ENCODE peak calls at places on chromosomes 6 and 20, in ten cellular contexts. P, I, N, K, R, W, U, C, V and F are unnamed samples.
A peak's percentile ranks its signal among the peaks of the same experiment; 100 is the strongest.

GRCh38 chr6:11920566-11920965 is 91.5 kb upstream of the HIVEP1 start:
- DNase-seq in P (no peak), I (no peak), N (no peak), K (no peak), R (no peak), W (no peak), U (no peak), C (no peak), V (no peak), F (no peak)

GRCh38 chr20:25259358-25259757 is 11.5 kb downstream of the PYGB start:
- DNase-seq in P (no peak), I (no peak), N (no peak), K (no peak), R (no peak), W (no peak), U (no peak), C (no peak), V (no peak), F (no peak)

GRCh38 chr6:34912715-34913464 is 23.8 kb downstream of the ANKS1A start:
- DNase-seq in P (peak; percentile 86), I (no peak), N (no peak), K (no peak), R (no peak), W (peak; percentile 43), U (no peak), C (no peak), V (peak; percentile 71), F (peak; percentile 61)

GRCh38 chr6:107560657-107561056 is 70.7 kb downstream of the SOBP start:
- DNase-seq in P (peak; percentile 20), I (peak; percentile 68), N (no peak), K (no peak), R (no peak), W (no peak), U (no peak), C (no peak), V (peak; percentile 4), F (no peak)

GRCh38 chr6:231779-232178 is 60.5 kb upstream of the DUSP22 start:
- DNase-seq in P (no peak), I (no peak), N (no peak), K (no peak), R (no peak), W (no peak), U (no peak), C (no peak), V (no peak), F (no peak)

GRCh38 chr6:87574237-87574636 is 15.6 kb downstream of the RARS2 start:
- DNase-seq in P (no peak), I (peak; percentile 63), N (no peak), K (no peak), R (no peak), W (no peak), U (no peak), C (no peak), V (no peak), F (no peak)

GRCh38 chr6:126380072-126380583 is 40.2 kb downstream of the CENPW start:
- DNase-seq in P (no peak), I (no peak), N (no peak), K (no peak), R (no peak), W (no peak), U (no peak), C (no peak), V (no peak), F (no peak)

GRCh38 chr20:14707026-14707680 is 369.7 kb upstream of the FLRT3 start:
- DNase-seq in P (no peak), I (no peak), N (no peak), K (no peak), R (no peak), W (no peak), U (no peak), C (no peak), V (no peak), F (no peak)

GRCh38 chr6:25789475-25789874 is 34.9 kb downstream of the SLC17A4 start:
- DNase-seq in P (no peak), I (no peak), N (no peak), K (no peak), R (no peak), W (no peak), U (no peak), C (no peak), V (no peak), F (no peak)

GRCh38 chr20:15889073-15889923 is 684.0 kb downstream of the KIF16B start:
- DNase-seq in P (no peak), I (peak; percentile 96), N (no peak), K (peak; percentile 49), R (no peak), W (no peak), U (no peak), C (no peak), V (no peak), F (no peak)

GRCh38 chr6:100447900-100448700 is 16.6 kb downstream of the SIM1 start:
- DNase-seq in P (no peak), I (no peak), N (no peak), K (no peak), R (no peak), W (no peak), U (no peak), C (no peak), V (no peak), F (no peak)

GRCh38 chr20:33443006-33443511 is 504 bp downstream of the SNTA1 start:
- DNase-seq in P (no peak), I (peak; percentile 51), N (no peak), K (no peak), R (peak; percentile 19), W (no peak), U (no peak), C (no peak), V (no peak), F (no peak)

GRCh38 chr20:43916875-43917371 is 2.3 kb downstream of the TOX2 start:
- DNase-seq in P (peak; percentile 27), I (no peak), N (no peak), K (no peak), R (no peak), W (peak; percentile 53), U (no peak), C (no peak), V (no peak), F (no peak)

GRCh38 chr6:156283091-156283490 is 494.1 kb upstream of the ARID1B start:
- DNase-seq in P (no peak), I (no peak), N (no peak), K (no peak), R (no peak), W (no peak), U (peak; percentile 90), C (no peak), V (no peak), F (no peak)

GRCh38 chr6:90387826-90388225 is 91.2 kb upstream of the BACH2 start:
- DNase-seq in P (no peak), I (no peak), N (no peak), K (no peak), R (no peak), W (no peak), U (no peak), C (no peak), V (no peak), F (no peak)

GRCh38 chr6:153129873-153130514 is 1.1 kb downstream of the RGS17 start:
- DNase-seq in P (peak; percentile 33), I (peak; percentile 40), N (no peak), K (no peak), R (no peak), W (peak; percentile 46), U (no peak), C (no peak), V (no peak), F (no peak)

GRCh38 chr20:3686867-3687321 is 5.1 kb upstream of the ADAM33 start:
- DNase-seq in P (peak; percentile 93), I (peak; percentile 19), N (no peak), K (no peak), R (no peak), W (no peak), U (peak; percentile 70), C (peak; percentile 41), V (peak; percentile 91), F (no peak)

GRCh38 chr6:72579865-72580264 is 42.0 kb upstream of the KCNQ5 start:
- DNase-seq in P (peak; percentile 35), I (no peak), N (no peak), K (no peak), R (no peak), W (no peak), U (no peak), C (no peak), V (no peak), F (no peak)

GRCh38 chr20:15612746-15613145 is 960.5 kb downstream of the KIF16B start:
- DNase-seq in P (no peak), I (no peak), N (no peak), K (no peak), R (no peak), W (no peak), U (no peak), C (no peak), V (no peak), F (no peak)

GRCh38 chr6:135291288-135292116 is 110.4 kb downstream of the MYB start:
- DNase-seq in P (peak; percentile 43), I (no peak), N (no peak), K (no peak), R (no peak), W (no peak), U (no peak), C (no peak), V (no peak), F (no peak)

GRCh38 chr6:5506575-5506974 is 245.3 kb downstream of the FARS2 start:
- DNase-seq in P (no peak), I (no peak), N (no peak), K (no peak), R (no peak), W (peak; percentile 16), U (no peak), C (no peak), V (no peak), F (no peak)

GRCh38 chr6:20661721-20662120 is 127.5 kb downstream of the CDKAL1 start:
- DNase-seq in P (peak; percentile 63), I (peak; percentile 81), N (no peak), K (peak; percentile 90), R (no peak), W (no peak), U (peak; percentile 85), C (no peak), V (no peak), F (no peak)

GRCh38 chr6:36399970-36400369 is 12.5 kb upstream of the ETV7 start:
- DNase-seq in P (no peak), I (no peak), N (no peak), K (no peak), R (no peak), W (no peak), U (no peak), C (no peak), V (no peak), F (no peak)

GRCh38 chr6:170403451-170403850 is 96.9 kb downstream of the FAM120B start:
- DNase-seq in P (peak; percentile 43), I (no peak), N (no peak), K (no peak), R (no peak), W (no peak), U (peak; percentile 12), C (no peak), V (peak; percentile 23), F (no peak)

GRCh38 chr6:116511424-116512131 is at the start of gene CALHM5:
- DNase-seq in P (peak; percentile 96), I (no peak), N (peak; percentile 54), K (no peak), R (no peak), W (no peak), U (peak; percentile 48), C (no peak), V (peak; percentile 85), F (no peak)

GRCh38 chr6:28081486-28081751 is 1.1 kb downstream of the ZNF165 start:
- DNase-seq in P (no peak), I (no peak), N (no peak), K (no peak), R (peak; percentile 49), W (peak; percentile 73), U (no peak), C (no peak), V (no peak), F (peak; percentile 66)

GRCh38 chr6:42928748-42929087 is 562 bp upstream of the CNPY3 start:
- DNase-seq in P (no peak), I (no peak), N (peak; percentile 71), K (no peak), R (no peak), W (no peak), U (peak; percentile 83), C (no peak), V (no peak), F (no peak)

GRCh38 chr6:143198312-143198711 is 137.6 kb downstream of the AIG1 start:
- DNase-seq in P (no peak), I (no peak), N (no peak), K (no peak), R (no peak), W (no peak), U (no peak), C (no peak), V (no peak), F (no peak)